ENCODE peak calls at places on chromosomes 6 and 20, in six cellular contexts. D is mammary epithelial cell, P is cardiac muscle cell, Q is spleen, Y is ascending aorta, N is astrocyte of the cerebellum. W is an unnamed sample.

GRCh38 chr6:33882154-33882553 is 78.4 kb upstream of the MLN start:
- DNase-seq in D (no peak), P (peak), Q (no peak), Y (no peak), N (no peak), W (no peak)

GRCh38 chr20:60113024-60113724 is 155.0 kb downstream of the CDH26 start:
- DNase-seq in D (no peak), P (no peak), Q (peak), Y (no peak), N (no peak), W (no peak)

GRCh38 chr6:109454483-109455160 is 950 bp downstream of the MICAL1 start:
- DNase-seq in D (no peak), P (no peak), Q (peak), Y (no peak), N (no peak), W (no peak)

GRCh38 chr20:25692499-25692898 is 4.2 kb downstream of the ZNF337 start:
- DNase-seq in D (no peak), P (no peak), Q (no peak), Y (no peak), N (no peak), W (no peak)

GRCh38 chr6:106155219-106155830 is 69.2 kb downstream of the PRDM1 start:
- DNase-seq in D (no peak), P (peak), Q (no peak), Y (no peak), N (no peak), W (no peak)

GRCh38 chr6:69647726-69648125 is 149.1 kb downstream of the LMBRD1 start:
- DNase-seq in D (no peak), P (no peak), Q (no peak), Y (no peak), N (no peak), W (no peak)

GRCh38 chr6:163180874-163181541 is 233.5 kb upstream of the QKI start:
- DNase-seq in D (peak), P (peak), Q (no peak), Y (peak), N (peak), W (peak)

GRCh38 chr6:112183271-112183671 is 71.1 kb downstream of the LAMA4 start:
- DNase-seq in D (no peak), P (no peak), Q (no peak), Y (no peak), N (peak), W (no peak)

GRCh38 chr6:150915868-150916267 is 50.4 kb downstream of the MTHFD1L start:
- DNase-seq in D (peak), P (no peak), Q (no peak), Y (no peak), N (no peak), W (no peak)

GRCh38 chr6:46816626-46817025 is 23.4 kb downstream of the MEP1A start:
- DNase-seq in D (peak), P (no peak), Q (no peak), Y (no peak), N (no peak), W (no peak)

GRCh38 chr6:2848851-2849250 is 7.2 kb upstream of the SERPINB1 start:
- DNase-seq in D (no peak), P (no peak), Q (peak), Y (no peak), N (no peak), W (no peak)

GRCh38 chr6:47414517-47415167 is 62.9 kb upstream of the CD2AP start:
- DNase-seq in D (peak), P (no peak), Q (no peak), Y (no peak), N (no peak), W (no peak)

GRCh38 chr6:63643862-63644261 is 8.3 kb downstream of the PHF3 start:
- DNase-seq in D (no peak), P (no peak), Q (no peak), Y (no peak), N (no peak), W (no peak)

GRCh38 chr6:100962466-100962865 is 81.3 kb upstream of the ASCC3 start:
- DNase-seq in D (no peak), P (no peak), Q (no peak), Y (no peak), N (no peak), W (no peak)

GRCh38 chr20:59014680-59015389 is 4.4 kb upstream of the TUBB1 start:
- DNase-seq in D (no peak), P (no peak), Q (peak), Y (no peak), N (no peak), W (no peak)

GRCh38 chr6:63636516-63636968 is 940 bp downstream of the PHF3 start:
- DNase-seq in D (peak), P (peak), Q (peak), Y (peak), N (no peak), W (no peak)

GRCh38 chr20:63873477-63873971 is 8.5 kb downstream of the TPD52L2 start:
- DNase-seq in D (peak), P (no peak), Q (peak), Y (peak), N (no peak), W (no peak)

DNA sequence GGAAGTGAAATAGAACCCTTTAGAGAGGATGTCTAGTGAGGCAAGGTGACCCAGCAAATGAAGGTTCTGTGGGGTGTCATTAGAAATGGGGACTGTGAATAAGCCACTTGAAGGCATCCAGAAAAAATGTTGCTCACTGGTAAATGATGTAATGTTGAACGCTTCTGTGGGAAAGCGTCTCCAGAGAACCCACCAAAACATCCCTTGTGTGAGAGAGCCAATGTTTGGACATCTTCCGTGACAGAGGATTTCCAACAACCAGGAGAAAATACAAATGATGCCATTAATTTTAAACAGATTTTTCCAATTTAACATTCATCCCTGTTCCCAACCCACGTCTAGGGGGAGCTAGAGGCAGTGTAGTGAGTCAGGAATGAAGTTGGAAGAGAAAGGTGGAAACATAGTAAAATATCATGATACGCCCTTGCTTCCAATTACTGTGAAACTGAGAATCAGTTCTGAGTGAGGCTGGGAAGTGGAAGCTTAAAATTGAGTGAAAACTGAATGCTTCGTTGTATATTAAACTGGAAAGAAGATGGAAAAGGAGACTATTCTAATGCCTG is 584.2 kb downstream of the CD109 start:
- DNase-seq in D (no peak), P (no peak), Q (no peak), Y (no peak), N (no peak), W (no peak)
- TF ChIP-seq CTCF in D (peak), P (peak), Q (no peak), Y (no peak), N (no peak), W (peak)

GRCh38 chr20:23925789-23926525 is 46.4 kb upstream of the CST5 start:
- DNase-seq in D (no peak), P (no peak), Q (no peak), Y (no peak), N (no peak), W (no peak)
- H3K4me3 ChIP-seq in D (no peak), P (no peak), Q (no peak), Y (no peak), N (no peak), W (no peak)

GRCh38 chr6:72619883-72620696 is 1.8 kb upstream of the KCNQ5 start:
- DNase-seq in D (no peak), P (peak), Q (peak), Y (no peak), N (no peak), W (no peak)

GRCh38 chr6:72621243-72622093 is at the start of gene KCNQ5:
- DNase-seq in D (peak), P (peak), Q (peak), Y (no peak), N (no peak), W (no peak)

GRCh38 chr6:72620866-72621242 is 1.0 kb upstream of the KCNQ5 start:
- DNase-seq in D (no peak), P (no peak), Q (peak), Y (no peak), N (no peak), W (no peak)

GRCh38 chr6:72623808-72624207 is 1.9 kb downstream of the KCNQ5 start:
- DNase-seq in D (no peak), P (peak), Q (no peak), Y (no peak), N (no peak), W (no peak)

GRCh38 chr6:72622094-72622540 is 253 bp downstream of the KCNQ5 start:
- DNase-seq in D (peak), P (peak), Q (peak), Y (no peak), N (no peak), W (no peak)
- TF ChIP-seq CTCF in D (no peak), P (peak), Q (peak), Y (peak), N (peak), W (no peak)

GRCh38 chr6:53986721-53987526 is 124.3 kb upstream of the MLIP start:
- DNase-seq in D (peak), P (peak), Q (no peak), Y (no peak), N (no peak), W (no peak)
- H3K4me3 ChIP-seq in D (no peak), P (no peak), Q (no peak), Y (no peak), N (no peak), W (no peak)

DNA sequence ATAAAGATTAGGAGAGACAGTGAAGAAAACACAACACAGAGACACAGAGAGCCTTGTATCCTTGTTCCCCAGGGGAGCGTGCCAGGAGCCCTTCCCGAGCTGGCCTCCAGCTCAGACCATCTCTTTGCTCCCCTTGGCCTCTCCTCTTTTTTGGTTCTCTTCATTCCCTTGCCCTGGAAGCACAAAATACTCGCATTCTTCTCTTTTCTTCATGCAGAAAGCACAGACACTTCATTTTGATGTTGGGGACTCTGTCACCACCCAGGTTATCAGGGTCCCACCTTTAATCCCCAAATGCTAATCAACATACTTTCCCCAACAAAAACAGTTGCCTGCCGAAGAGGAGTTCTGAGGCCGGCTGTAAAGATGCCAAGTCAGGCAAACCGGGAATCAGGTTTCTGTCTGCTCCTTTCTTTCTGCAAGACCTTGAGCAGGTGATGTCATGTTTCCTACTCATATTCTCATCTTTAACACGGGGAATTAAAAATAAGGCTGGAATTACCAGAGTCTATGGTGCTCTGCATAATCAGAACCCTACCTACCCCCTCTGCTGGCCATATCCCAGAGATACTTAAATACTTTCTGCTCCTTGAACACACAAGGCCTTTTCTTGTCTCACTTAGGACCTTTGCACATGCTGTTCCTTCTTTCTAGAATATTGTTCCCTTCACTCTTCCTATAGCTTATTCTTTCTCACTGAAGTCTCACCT is 21.7 kb downstream of the TGM6 start:
- DNase-seq in D (peak), P (peak), Q (no peak), Y (no peak), N (no peak), W (no peak)
- TF ChIP-seq CTCF in D (peak), P (peak), Q (no peak), Y (no peak), N (peak), W (peak)

GRCh38 chr20:18287915-18288747 is at the start of gene ZNF133:
- DNase-seq in D (peak), P (peak), Q (peak), Y (peak), N (peak), W (peak)

GRCh38 chr20:18284805-18285533 is 3.4 kb upstream of the ZNF133 start:
- DNase-seq in D (no peak), P (peak), Q (no peak), Y (no peak), N (no peak), W (no peak)

GRCh38 chr20:18288748-18289705 is 700 bp downstream of the ZNF133 start:
- DNase-seq in D (peak), P (no peak), Q (peak), Y (no peak), N (no peak), W (no peak)

DNA sequence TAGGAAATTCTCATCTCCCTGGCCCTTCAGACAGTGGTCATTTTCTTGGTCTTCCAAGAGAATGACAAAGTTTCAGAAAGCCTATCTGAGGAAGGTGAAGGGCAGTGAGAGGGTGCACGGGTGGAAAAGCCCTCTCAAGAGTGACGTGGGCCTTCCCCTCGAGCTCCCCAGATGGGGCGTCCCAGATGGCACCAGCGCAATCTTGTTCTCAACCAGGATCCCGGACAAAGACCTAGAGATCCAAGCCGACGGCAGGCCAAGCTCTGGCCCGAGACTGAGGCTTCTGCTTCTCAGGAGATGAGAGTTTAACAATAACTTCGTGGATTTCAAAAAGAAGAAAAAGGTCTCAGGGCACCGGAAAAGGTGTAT is 797 bp upstream of the ZNF133 start:
- DNase-seq in D (no peak), P (no peak), Q (peak), Y (no peak), N (no peak), W (no peak)
- H3K4me3 ChIP-seq in D (peak), P (peak), Q (peak), Y (peak), N (peak), W (peak)

GRCh38 chr20:36548704-36549627 is 7.6 kb downstream of the MYL9 start:
- DNase-seq in D (no peak), P (no peak), Q (peak), Y (no peak), N (no peak), W (no peak)

GRCh38 chr20:36549628-36549941 is 8.3 kb downstream of the MYL9 start:
- DNase-seq in D (no peak), P (no peak), Q (no peak), Y (no peak), N (no peak), W (no peak)

GRCh38 chr20:36547186-36548005 is 6.1 kb downstream of the MYL9 start:
- DNase-seq in D (no peak), P (no peak), Q (peak), Y (no peak), N (no peak), W (no peak)

GRCh38 chr20:36546111-36546736 is 4.9 kb downstream of the MYL9 start:
- DNase-seq in D (no peak), P (no peak), Q (peak), Y (no peak), N (no peak), W (no peak)

GRCh38 chr20:36548006-36548315 is 6.6 kb downstream of the MYL9 start:
- DNase-seq in D (no peak), P (peak), Q (peak), Y (no peak), N (no peak), W (no peak)
- TF ChIP-seq CTCF in D (no peak), P (peak), Q (no peak), Y (peak), N (peak), W (peak)

GRCh38 chr6:136103763-136104311 is 146.3 kb downstream of the MTFR2 start:
- DNase-seq in D (no peak), P (peak), Q (no peak), Y (no peak), N (no peak), W (no peak)
- H3K4me3 ChIP-seq in D (no peak), P (no peak), Q (no peak), Y (no peak), N (no peak), W (no peak)